ENCODE peak calls at places on chromosome 11, in five cellular contexts. C is breast epithelium, X is HL-60, L is left lung, I is suprapubic skin. G is an unnamed sample.

GRCh38 chr11:107563702-107564101 is 1.8 kb downstream of the ALKBH8 start:
- DNase-seq in C (no peak), X (peak), L (no peak), I (no peak), G (no peak)

GRCh38 chr11:31646206-31646605 is 136.6 kb downstream of the ELP4 start:
- DNase-seq in C (no peak), X (no peak), L (no peak), I (no peak), G (no peak)

GRCh38 chr11:13999704-14000103 is 37.2 kb downstream of the SPON1 start:
- DNase-seq in C (no peak), X (no peak), L (no peak), I (no peak), G (no peak)

GRCh38 chr11:46413755-46414465 is 22.3 kb upstream of the CHRM4 start:
- DNase-seq in C (no peak), X (no peak), L (no peak), I (no peak), G (no peak)

GRCh38 chr11:35011389-35011788 is 95.0 kb downstream of the PDHX start:
- DNase-seq in C (no peak), X (no peak), L (no peak), I (no peak), G (no peak)

GRCh38 chr11:111602865-111603632 is 800 bp downstream of the SIK2 start:
- DNase-seq in C (peak), X (peak), L (peak), I (peak), G (no peak)

GRCh38 chr11:23103403-23103802 is 243.1 kb upstream of the CCDC179 start:
- DNase-seq in C (no peak), X (no peak), L (no peak), I (no peak), G (no peak)

GRCh38 chr11:94767292-94767690 is 865 bp upstream of the AMOTL1 start:
- DNase-seq in C (no peak), X (no peak), L (no peak), I (no peak), G (no peak)

GRCh38 chr11:44695169-44695833 is 31.5 kb upstream of the TSPAN18 start:
- DNase-seq in C (no peak), X (no peak), L (no peak), I (no peak), G (no peak)

GRCh38 chr11:118870396-118871343 is 13.0 kb upstream of the CXCR5 start:
- DNase-seq in C (peak), X (peak), L (peak), I (no peak), G (peak)

GRCh38 chr11:124657922-124658321 is 15.6 kb downstream of the SIAE start:
- DNase-seq in C (no peak), X (no peak), L (no peak), I (no peak), G (no peak)

GRCh38 chr11:83957038-83957900 is 671.1 kb upstream of the CCDC90B start:
- DNase-seq in C (no peak), X (no peak), L (no peak), I (no peak), G (no peak)

GRCh38 chr11:121365304-121365703 is 72.7 kb downstream of the SC5D start:
- DNase-seq in C (no peak), X (no peak), L (no peak), I (no peak), G (no peak)

GRCh38 chr11:134062255-134063030 is 6.4 kb upstream of the JAM3 start:
- DNase-seq in C (no peak), X (no peak), L (no peak), I (no peak), G (no peak)

GRCh38 chr11:3101921-3102640 is 44.9 kb upstream of the CARS1 start:
- DNase-seq in C (no peak), X (no peak), L (no peak), I (peak), G (no peak)

GRCh38 chr11:74409633-74410032 is 11.4 kb upstream of the PGM2L1 start:
- DNase-seq in C (no peak), X (no peak), L (no peak), I (no peak), G (no peak)

GRCh38 chr11:121464352-121464946 is 11.7 kb upstream of the SORL1-AS1 start:
- DNase-seq in C (peak), X (no peak), L (peak), I (peak), G (peak)

GRCh38 chr11:61481806-61482205 is 26.7 kb upstream of the LRRC10B start:
- DNase-seq in C (no peak), X (no peak), L (no peak), I (no peak), G (no peak)

GRCh38 chr11:41983458-41983857 is 524.0 kb upstream of the LRRC4C start:
- DNase-seq in C (no peak), X (no peak), L (no peak), I (no peak), G (no peak)

GRCh38 chr11:73942030-73942429 is 8.8 kb upstream of the DNAJB13 start:
- DNase-seq in C (no peak), X (no peak), L (no peak), I (no peak), G (no peak)

GRCh38 chr11:132205496-132205895 is 835.1 kb downstream of the NTM start:
- DNase-seq in C (no peak), X (no peak), L (no peak), I (no peak), G (no peak)

GRCh38 chr11:66322732-66323427 is 6.0 kb upstream of the CD248 start:
- DNase-seq in C (no peak), X (no peak), L (peak), I (peak), G (peak)

GRCh38 chr11:126636911-126637799 is 281.7 kb downstream of the ST3GAL4 start:
- DNase-seq in C (no peak), X (no peak), L (no peak), I (no peak), G (no peak)

GRCh38 chr11:133950874-133951483 is 5.8 kb downstream of the IGSF9B start:
- DNase-seq in C (no peak), X (no peak), L (peak), I (no peak), G (peak)

GRCh38 chr11:134573857-134574256 is 161.8 kb upstream of the B3GAT1 start:
- DNase-seq in C (no peak), X (no peak), L (no peak), I (no peak), G (peak)

GRCh38 chr11:65505434-65506315 is 6.8 kb downstream of the MALAT1 start:
- DNase-seq in C (peak), X (no peak), L (no peak), I (no peak), G (no peak)

GRCh38 chr11:2831826-2832717 is 53.5 kb downstream of the CDKN1C start:
- DNase-seq in C (no peak), X (no peak), L (peak), I (no peak), G (no peak)

GRCh38 chr11:120522021-120522420 is 10.5 kb downstream of the GRIK4 start:
- DNase-seq in C (peak), X (no peak), L (peak), I (peak), G (no peak)

GRCh38 chr11:35997908-35998307 is 54.0 kb downstream of the LDLRAD3 start:
- DNase-seq in C (no peak), X (no peak), L (no peak), I (no peak), G (no peak)

GRCh38 chr11:11588243-11588642 is 33.6 kb downstream of the GALNT18 start:
- DNase-seq in C (no peak), X (no peak), L (no peak), I (no peak), G (no peak)

GRCh38 chr11:127919206-127920000 is 668.0 kb downstream of the ETS1 start:
- DNase-seq in C (no peak), X (no peak), L (no peak), I (no peak), G (no peak)

GRCh38 chr11:105202844-105203548 is 63.4 kb upstream of the CARD18 start:
- DNase-seq in C (no peak), X (no peak), L (no peak), I (no peak), G (no peak)

GRCh38 chr11:34063061-34063795 is 11.7 kb downstream of the CAPRIN1 start:
- DNase-seq in C (no peak), X (no peak), L (no peak), I (no peak), G (no peak)

GRCh38 chr11:57978686-57979531 is 44.8 kb upstream of the OR9Q1 start:
- DNase-seq in C (no peak), X (no peak), L (no peak), I (no peak), G (no peak)

GRCh38 chr11:128157423-128158298 is 429.7 kb downstream of the ETS1 start:
- DNase-seq in C (no peak), X (peak), L (no peak), I (no peak), G (no peak)

GRCh38 chr11:128964463-128964930 is 21.8 kb upstream of the TP53AIP1 start:
- DNase-seq in C (no peak), X (no peak), L (no peak), I (no peak), G (no peak)

GRCh38 chr11:68256331-68256741 is 15.4 kb downstream of the C11orf24 start:
- DNase-seq in C (no peak), X (no peak), L (no peak), I (no peak), G (no peak)

GRCh38 chr11:64072871-64073270 is 37.1 kb downstream of the FLRT1 start:
- DNase-seq in C (no peak), X (no peak), L (no peak), I (no peak), G (no peak)

GRCh38 chr11:64070301-64070656 is 34.5 kb downstream of the FLRT1 start:
- DNase-seq in C (no peak), X (no peak), L (no peak), I (no peak), G (no peak)

GRCh38 chr11:64072403-64072802 is 36.7 kb downstream of the FLRT1 start:
- DNase-seq in C (no peak), X (no peak), L (no peak), I (no peak), G (no peak)

GRCh38 chr11:64073542-64073941 is 37.8 kb downstream of the FLRT1 start:
- DNase-seq in C (no peak), X (no peak), L (no peak), I (no peak), G (no peak)

GRCh38 chr11:64071849-64072248 is 36.1 kb downstream of the FLRT1 start:
- DNase-seq in C (no peak), X (no peak), L (no peak), I (no peak), G (no peak)
- TF ChIP-seq CTCF in C (no peak), X (no peak), L (no peak), I (no peak), G (no peak)

DNA sequence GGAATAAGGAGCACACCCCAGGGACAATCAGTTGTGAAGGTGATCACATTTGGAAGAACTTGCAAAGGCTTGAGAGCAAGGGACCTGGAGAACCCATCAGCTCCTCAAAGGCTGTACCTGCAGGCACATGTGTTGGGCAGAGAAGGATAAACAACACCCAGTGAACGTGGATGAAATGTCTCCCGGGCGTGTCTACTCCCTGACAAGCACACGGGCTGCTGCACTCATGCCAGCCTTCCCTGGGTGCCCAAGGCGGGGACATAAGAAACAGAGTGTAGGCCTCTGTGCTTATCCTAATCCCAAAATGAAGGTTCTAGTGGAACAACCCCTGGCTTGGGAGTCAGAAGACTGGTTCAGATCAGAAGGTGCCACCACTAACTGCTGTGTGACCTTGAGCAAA is 46.7 kb downstream of the DSCAML1 start:
- DNase-seq in C (no peak), X (no peak), L (no peak), I (no peak), G (no peak)
- H3K27ac ChIP-seq in C (no peak), X (no peak), L (no peak), I (no peak), G (no peak)

DNA sequence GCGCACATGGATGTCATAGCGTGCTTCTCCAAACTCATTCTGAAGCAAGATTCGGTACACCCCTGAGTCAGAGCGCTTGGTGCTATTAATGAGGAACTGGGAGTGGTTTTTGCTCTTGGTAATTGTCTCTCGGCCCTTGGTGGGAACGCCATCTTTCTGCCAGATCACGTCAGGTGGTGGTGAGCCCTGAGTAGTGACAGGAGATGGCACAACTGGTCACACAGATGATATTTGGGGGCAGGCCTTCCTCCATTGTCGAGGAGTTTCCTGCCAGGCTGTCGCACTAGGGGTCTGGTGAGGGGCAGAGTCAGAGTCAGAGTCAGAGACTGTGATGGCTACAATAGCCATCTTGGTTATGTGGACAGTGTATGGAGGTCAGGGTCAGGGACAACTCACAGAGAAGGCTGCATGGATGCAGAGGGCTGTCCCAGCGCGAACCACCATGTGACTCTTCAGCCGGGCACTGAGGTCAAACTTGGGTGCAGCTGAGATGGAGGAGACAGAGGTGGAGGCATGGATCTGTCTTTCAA is 9.3 kb downstream of the TMEM86A start:
- DNase-seq in C (peak), X (no peak), L (no peak), I (peak), G (no peak)
- TF ChIP-seq CTCF in C (no peak), X (no peak), L (no peak), I (no peak), G (no peak)

DNA sequence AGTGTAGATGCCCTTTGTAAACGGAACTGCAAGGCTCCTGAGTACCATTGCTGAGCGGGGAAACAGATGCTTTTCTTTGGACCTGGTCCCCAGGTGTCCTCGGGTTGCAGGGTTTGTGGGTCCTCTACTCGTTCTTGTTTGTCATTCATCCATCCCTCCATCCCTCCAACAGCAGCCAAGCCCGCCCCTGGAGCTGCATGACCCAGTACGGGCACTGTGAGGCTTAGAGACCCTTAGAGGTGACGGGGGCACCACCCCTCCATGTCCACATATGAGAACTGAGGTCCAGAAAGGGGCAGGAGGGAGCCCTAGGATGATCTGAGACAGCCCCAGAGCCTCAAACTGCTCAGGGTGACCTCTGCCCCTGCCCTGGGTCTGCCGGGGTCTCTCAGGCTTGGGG is 45.4 kb downstream of the WNT11 start:
- DNase-seq in C (no peak), X (no peak), L (no peak), I (no peak), G (no peak)
- H3K27ac ChIP-seq in C (no peak), X (no peak), L (no peak), I (no peak), G (no peak)